ENCODE peak calls at places on chromosomes 16 and 17, in ten cellular contexts. One of them, this sample, is unnamed.
A peak's percentile ranks its signal among the peaks of the same experiment; 100 is the strongest.

GRCh38 chr16:80652441-80652840 is 111.6 kb downstream of the DYNLRB2 start:
- DNase-seq in A549: no peak
- DNase-seq in neural crest cell: no peak
- DNase-seq in Panc1: no peak
- DNase-seq in HFF-Myc: no peak
- DNase-seq in stomach: no peak
- DNase-seq in Peyer's patch: no peak
- DNase-seq in fibroblast of lung: no peak
- DNase-seq in dorsolateral prefrontal cortex: no peak
- DNase-seq in GM10248: no peak
- DNase-seq in this sample: no peak

GRCh38 chr16:78461496-78461938 is 362.1 kb downstream of the WWOX start:
- DNase-seq in A549: no peak
- DNase-seq in neural crest cell: no peak
- DNase-seq in Panc1: no peak
- DNase-seq in HFF-Myc: no peak
- DNase-seq in stomach: no peak
- DNase-seq in Peyer's patch: no peak
- DNase-seq in fibroblast of lung: no peak
- DNase-seq in dorsolateral prefrontal cortex: no peak
- DNase-seq in GM10248: no peak
- DNase-seq in this sample: no peak

GRCh38 chr17:58306131-58306951 is 22.3 kb downstream of the TSPOAP1 start:
- DNase-seq in A549: no peak
- DNase-seq in neural crest cell: no peak
- DNase-seq in Panc1: no peak
- DNase-seq in HFF-Myc: no peak
- DNase-seq in stomach: peak; percentile 24
- DNase-seq in Peyer's patch: no peak
- DNase-seq in fibroblast of lung: no peak
- DNase-seq in dorsolateral prefrontal cortex: no peak
- DNase-seq in GM10248: no peak
- DNase-seq in this sample: no peak

GRCh38 chr17:14299261-14300093 is 1.4 kb upstream of the HS3ST3B1 start:
- DNase-seq in A549: peak; percentile 23
- DNase-seq in neural crest cell: no peak
- DNase-seq in Panc1: no peak
- DNase-seq in HFF-Myc: no peak
- DNase-seq in stomach: peak; percentile 40
- DNase-seq in Peyer's patch: peak; percentile 64
- DNase-seq in fibroblast of lung: peak; percentile 63
- DNase-seq in dorsolateral prefrontal cortex: no peak
- DNase-seq in GM10248: no peak
- DNase-seq in this sample: no peak

GRCh38 chr16:89826531-89827382 is 1.5 kb upstream of the SPIRE2 start:
- DNase-seq in A549: no peak
- DNase-seq in neural crest cell: no peak
- DNase-seq in Panc1: no peak
- DNase-seq in HFF-Myc: no peak
- DNase-seq in stomach: peak; percentile 52
- DNase-seq in Peyer's patch: no peak
- DNase-seq in fibroblast of lung: no peak
- DNase-seq in dorsolateral prefrontal cortex: no peak
- DNase-seq in GM10248: no peak
- DNase-seq in this sample: no peak

GRCh38 chr17:41145261-41145660 is 4.4 kb downstream of the KRTAP4-5 start:
- DNase-seq in A549: no peak
- DNase-seq in neural crest cell: no peak
- DNase-seq in Panc1: no peak
- DNase-seq in HFF-Myc: no peak
- DNase-seq in stomach: no peak
- DNase-seq in Peyer's patch: no peak
- DNase-seq in fibroblast of lung: no peak
- DNase-seq in dorsolateral prefrontal cortex: no peak
- DNase-seq in GM10248: no peak
- DNase-seq in this sample: no peak

GRCh38 chr16:49859139-49859947 is 3.4 kb upstream of the ZNF423 start:
- DNase-seq in A549: no peak
- DNase-seq in neural crest cell: no peak
- DNase-seq in Panc1: no peak
- DNase-seq in HFF-Myc: no peak
- DNase-seq in stomach: no peak
- DNase-seq in Peyer's patch: peak; percentile 64
- DNase-seq in fibroblast of lung: peak; percentile 37
- DNase-seq in dorsolateral prefrontal cortex: no peak
- DNase-seq in GM10248: no peak
- DNase-seq in this sample: no peak

GRCh38 chr17:28178800-28179199 is 136.3 kb downstream of the NLK start:
- DNase-seq in A549: no peak
- DNase-seq in neural crest cell: no peak
- DNase-seq in Panc1: no peak
- DNase-seq in HFF-Myc: no peak
- DNase-seq in stomach: no peak
- DNase-seq in Peyer's patch: no peak
- DNase-seq in fibroblast of lung: peak; percentile 12
- DNase-seq in dorsolateral prefrontal cortex: no peak
- DNase-seq in GM10248: no peak
- DNase-seq in this sample: no peak

GRCh38 chr17:17993366-17993765 is 20.7 kb downstream of the DRC3 start:
- DNase-seq in A549: no peak
- DNase-seq in neural crest cell: no peak
- DNase-seq in Panc1: no peak
- DNase-seq in HFF-Myc: no peak
- DNase-seq in stomach: no peak
- DNase-seq in Peyer's patch: no peak
- DNase-seq in fibroblast of lung: no peak
- DNase-seq in dorsolateral prefrontal cortex: no peak
- DNase-seq in GM10248: no peak
- DNase-seq in this sample: no peak

GRCh38 chr17:49315551-49315951 is 46.5 kb downstream of the ZNF652 start:
- DNase-seq in A549: peak; percentile 97
- DNase-seq in neural crest cell: peak; percentile 58
- DNase-seq in Panc1: peak; percentile 73
- DNase-seq in HFF-Myc: peak; percentile 73
- DNase-seq in stomach: peak; percentile 78
- DNase-seq in Peyer's patch: peak; percentile 52
- DNase-seq in fibroblast of lung: peak; percentile 86
- DNase-seq in dorsolateral prefrontal cortex: peak; percentile 79
- DNase-seq in GM10248: peak; percentile 78
- DNase-seq in this sample: no peak

GRCh38 chr17:66441012-66441703 is 138.7 kb downstream of the PRKCA start:
- DNase-seq in A549: no peak
- DNase-seq in neural crest cell: no peak
- DNase-seq in Panc1: no peak
- DNase-seq in HFF-Myc: no peak
- DNase-seq in stomach: no peak
- DNase-seq in Peyer's patch: no peak
- DNase-seq in fibroblast of lung: peak; percentile 36
- DNase-seq in dorsolateral prefrontal cortex: peak; percentile 46
- DNase-seq in GM10248: peak; percentile 54
- DNase-seq in this sample: no peak

GRCh38 chr16:20339744-20340143 is 12.4 kb upstream of the GP2 start:
- DNase-seq in A549: no peak
- DNase-seq in neural crest cell: no peak
- DNase-seq in Panc1: no peak
- DNase-seq in HFF-Myc: no peak
- DNase-seq in stomach: no peak
- DNase-seq in Peyer's patch: no peak
- DNase-seq in fibroblast of lung: no peak
- DNase-seq in dorsolateral prefrontal cortex: no peak
- DNase-seq in GM10248: no peak
- DNase-seq in this sample: no peak

GRCh38 chr17:43106552-43106951 is 18.6 kb downstream of the BRCA1 start:
- DNase-seq in A549: no peak
- DNase-seq in neural crest cell: no peak
- DNase-seq in Panc1: no peak
- DNase-seq in HFF-Myc: no peak
- DNase-seq in stomach: no peak
- DNase-seq in Peyer's patch: no peak
- DNase-seq in fibroblast of lung: no peak
- DNase-seq in dorsolateral prefrontal cortex: no peak
- DNase-seq in GM10248: no peak
- DNase-seq in this sample: no peak
- TF ChIP-seq CTCF in A549: no peak
- TF ChIP-seq CTCF in neural crest cell: no peak
- TF ChIP-seq CTCF in Panc1: no peak
- TF ChIP-seq CTCF in HFF-Myc: no peak
- TF ChIP-seq CTCF in stomach: no peak
- TF ChIP-seq CTCF in Peyer's patch: no peak
- TF ChIP-seq CTCF in fibroblast of lung: no peak
- TF ChIP-seq CTCF in dorsolateral prefrontal cortex: no peak
- TF ChIP-seq CTCF in GM10248: no peak
- TF ChIP-seq CTCF in this sample: no peak

GRCh38 chr16:181668-182021 is 1.4 kb downstream of the HBQ1 start:
- DNase-seq in A549: no peak
- DNase-seq in neural crest cell: no peak
- DNase-seq in Panc1: no peak
- DNase-seq in HFF-Myc: no peak
- DNase-seq in stomach: no peak
- DNase-seq in Peyer's patch: no peak
- DNase-seq in fibroblast of lung: peak; percentile 16
- DNase-seq in dorsolateral prefrontal cortex: no peak
- DNase-seq in GM10248: no peak
- DNase-seq in this sample: no peak
- TF ChIP-seq CTCF in A549: no peak
- TF ChIP-seq CTCF in neural crest cell: peak; percentile 23
- TF ChIP-seq CTCF in Panc1: peak; percentile 51
- TF ChIP-seq CTCF in HFF-Myc: no peak
- TF ChIP-seq CTCF in stomach: no peak
- TF ChIP-seq CTCF in Peyer's patch: no peak
- TF ChIP-seq CTCF in fibroblast of lung: no peak
- TF ChIP-seq CTCF in dorsolateral prefrontal cortex: no peak
- TF ChIP-seq CTCF in GM10248: no peak
- TF ChIP-seq CTCF in this sample: no peak

GRCh38 chr17:67689534-67690177 is 28.1 kb upstream of the NOL11 start:
- DNase-seq in A549: peak; percentile 85
- DNase-seq in neural crest cell: peak; percentile 62
- DNase-seq in Panc1: peak; percentile 22
- DNase-seq in HFF-Myc: peak; percentile 43
- DNase-seq in stomach: peak; percentile 44
- DNase-seq in Peyer's patch: no peak
- DNase-seq in fibroblast of lung: peak; percentile 48
- DNase-seq in dorsolateral prefrontal cortex: no peak
- DNase-seq in GM10248: peak; percentile 80
- DNase-seq in this sample: no peak

GRCh38 chr17:67682196-67682595 is 35.5 kb upstream of the NOL11 start:
- DNase-seq in A549: no peak
- DNase-seq in neural crest cell: no peak
- DNase-seq in Panc1: no peak
- DNase-seq in HFF-Myc: no peak
- DNase-seq in stomach: peak; percentile 64
- DNase-seq in Peyer's patch: no peak
- DNase-seq in fibroblast of lung: no peak
- DNase-seq in dorsolateral prefrontal cortex: no peak
- DNase-seq in GM10248: no peak
- DNase-seq in this sample: no peak

GRCh38 chr17:67687541-67687940 is 30.2 kb upstream of the NOL11 start:
- DNase-seq in A549: no peak
- DNase-seq in neural crest cell: no peak
- DNase-seq in Panc1: no peak
- DNase-seq in HFF-Myc: no peak
- DNase-seq in stomach: no peak
- DNase-seq in Peyer's patch: no peak
- DNase-seq in fibroblast of lung: no peak
- DNase-seq in dorsolateral prefrontal cortex: no peak
- DNase-seq in GM10248: no peak
- DNase-seq in this sample: no peak

GRCh38 chr17:67686246-67686645 is 31.5 kb upstream of the NOL11 start:
- DNase-seq in A549: no peak
- DNase-seq in neural crest cell: no peak
- DNase-seq in Panc1: no peak
- DNase-seq in HFF-Myc: no peak
- DNase-seq in stomach: no peak
- DNase-seq in Peyer's patch: no peak
- DNase-seq in fibroblast of lung: no peak
- DNase-seq in dorsolateral prefrontal cortex: no peak
- DNase-seq in GM10248: no peak
- DNase-seq in this sample: no peak

DNA sequence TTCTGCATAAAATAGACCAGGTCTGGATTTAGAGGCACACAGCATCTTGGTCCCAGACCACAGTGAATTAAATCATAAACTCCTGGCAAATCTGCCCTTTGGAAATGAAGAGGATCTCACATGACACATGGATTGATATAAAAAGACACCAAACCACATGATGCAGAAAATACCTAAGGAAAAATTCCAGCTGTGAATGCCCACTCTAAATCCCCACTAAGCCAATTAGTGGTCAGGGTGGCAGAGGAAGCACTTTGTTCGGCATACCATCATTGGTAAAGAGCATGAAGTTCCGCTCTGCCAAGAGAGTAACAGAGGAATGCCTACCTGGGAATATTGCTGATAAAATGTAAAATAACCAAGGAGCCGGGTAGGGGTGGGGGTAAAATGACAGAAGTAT is 32.4 kb upstream of the NOL11 start:
- DNase-seq in A549: no peak
- DNase-seq in neural crest cell: no peak
- DNase-seq in Panc1: no peak
- DNase-seq in HFF-Myc: no peak
- DNase-seq in stomach: no peak
- DNase-seq in Peyer's patch: no peak
- DNase-seq in fibroblast of lung: no peak
- DNase-seq in dorsolateral prefrontal cortex: no peak
- DNase-seq in GM10248: no peak
- DNase-seq in this sample: no peak
- TF ChIP-seq CTCF in A549: no peak
- TF ChIP-seq CTCF in neural crest cell: no peak
- TF ChIP-seq CTCF in Panc1: no peak
- TF ChIP-seq CTCF in HFF-Myc: no peak
- TF ChIP-seq CTCF in stomach: no peak
- TF ChIP-seq CTCF in Peyer's patch: no peak
- TF ChIP-seq CTCF in fibroblast of lung: no peak
- TF ChIP-seq CTCF in dorsolateral prefrontal cortex: no peak
- TF ChIP-seq CTCF in GM10248: no peak
- TF ChIP-seq CTCF in this sample: no peak

DNA sequence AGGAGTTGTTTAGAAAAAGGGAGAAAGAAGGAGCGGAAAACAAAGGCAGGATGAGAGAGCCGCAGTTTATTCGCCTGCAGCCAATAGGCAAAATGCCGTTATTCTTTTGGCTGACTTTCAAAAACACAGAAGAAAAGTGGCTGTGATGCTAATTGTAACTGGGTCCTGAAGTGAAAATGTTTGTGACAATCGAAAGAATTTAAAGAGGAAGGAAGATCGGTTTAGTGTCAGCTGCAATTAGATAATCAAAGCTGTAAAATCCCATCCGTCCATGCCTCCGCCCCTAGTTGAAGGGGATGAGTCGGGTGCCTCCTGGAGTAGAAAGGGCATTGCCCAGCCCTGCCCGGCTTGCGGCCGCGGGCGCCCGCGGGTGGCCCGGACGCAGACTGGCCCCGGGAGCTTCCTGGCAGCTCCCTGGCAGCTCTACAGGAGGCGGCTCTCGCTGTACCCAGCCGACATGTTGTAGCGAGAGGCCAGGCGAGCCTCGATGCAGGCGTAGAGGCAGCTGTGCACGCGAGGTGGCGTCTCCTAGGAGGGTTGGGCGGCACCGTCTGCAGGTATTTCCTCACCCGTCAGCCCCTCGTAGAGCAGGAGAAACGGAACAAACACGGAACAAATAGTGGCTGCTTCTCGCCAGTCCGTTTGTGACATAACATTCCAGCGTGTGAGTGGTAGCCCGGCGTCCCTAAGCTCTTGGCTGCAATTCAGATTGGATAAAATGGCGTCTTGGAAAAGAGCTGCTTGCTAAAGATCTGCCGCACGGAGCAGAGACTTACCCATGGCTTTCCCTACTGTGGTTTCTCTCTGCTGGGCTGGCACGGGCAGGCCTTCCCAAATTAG is 82.3 kb downstream of the TNRC6C start:
- DNase-seq in A549: peak; percentile 66
- DNase-seq in neural crest cell: no peak
- DNase-seq in Panc1: no peak
- DNase-seq in HFF-Myc: no peak
- DNase-seq in stomach: peak; percentile 29
- DNase-seq in Peyer's patch: peak; percentile 58
- DNase-seq in fibroblast of lung: peak; percentile 58
- DNase-seq in dorsolateral prefrontal cortex: peak; percentile 80
- DNase-seq in GM10248: peak; percentile 45
- DNase-seq in this sample: no peak
- TF ChIP-seq CTCF in A549: no peak
- TF ChIP-seq CTCF in neural crest cell: no peak
- TF ChIP-seq CTCF in Panc1: no peak
- TF ChIP-seq CTCF in HFF-Myc: no peak
- TF ChIP-seq CTCF in stomach: no peak
- TF ChIP-seq CTCF in Peyer's patch: no peak
- TF ChIP-seq CTCF in fibroblast of lung: peak; percentile 31
- TF ChIP-seq CTCF in dorsolateral prefrontal cortex: peak; percentile 25
- TF ChIP-seq CTCF in GM10248: no peak
- TF ChIP-seq CTCF in this sample: peak; percentile 6

This sample was measured in D721Med.